ENCODE peak calls at places on chromosomes 6 and 20, in seven cellular contexts. One of them, this sample, is unnamed.

GRCh38 chr20:50717974-50718761 is 13.2 kb upstream of the PARD6B start:
- DNase-seq in stimulated activated CD4-positive, alpha-beta T cell treated with anti-CD3 and anti-CD28 coated beads, Interleukin-15, amount 100 ng/mL, for 1 hour: no peak
- DNase-seq in globus pallidus: no peak
- DNase-seq in HTR-8/SVneo: no peak
- DNase-seq in KG1: no peak
- DNase-seq in central memory CD8-positive, alpha-beta T cell: no peak
- DNase-seq in H7: peak; percentile 54
- DNase-seq in this sample: no peak

GRCh38 chr6:111381126-111381525 is 101.9 kb downstream of the REV3L start:
- DNase-seq in stimulated activated CD4-positive, alpha-beta T cell treated with anti-CD3 and anti-CD28 coated beads, Interleukin-15, amount 100 ng/mL, for 1 hour: no peak
- DNase-seq in globus pallidus: no peak
- DNase-seq in HTR-8/SVneo: no peak
- DNase-seq in KG1: no peak
- DNase-seq in central memory CD8-positive, alpha-beta T cell: no peak
- DNase-seq in H7: no peak
- DNase-seq in this sample: no peak

GRCh38 chr6:116280960-116281316 is 1.2 kb upstream of the TSPYL1 start:
- DNase-seq in stimulated activated CD4-positive, alpha-beta T cell treated with anti-CD3 and anti-CD28 coated beads, Interleukin-15, amount 100 ng/mL, for 1 hour: no peak
- DNase-seq in globus pallidus: no peak
- DNase-seq in HTR-8/SVneo: no peak
- DNase-seq in KG1: no peak
- DNase-seq in central memory CD8-positive, alpha-beta T cell: no peak
- DNase-seq in H7: no peak
- DNase-seq in this sample: no peak

GRCh38 chr6:26554669-26555504 is 16.7 kb downstream of the HMGN4 start:
- DNase-seq in stimulated activated CD4-positive, alpha-beta T cell treated with anti-CD3 and anti-CD28 coated beads, Interleukin-15, amount 100 ng/mL, for 1 hour: no peak
- DNase-seq in globus pallidus: peak; percentile 39
- DNase-seq in HTR-8/SVneo: no peak
- DNase-seq in KG1: peak; percentile 54
- DNase-seq in central memory CD8-positive, alpha-beta T cell: peak; percentile 56
- DNase-seq in H7: no peak
- DNase-seq in this sample: peak; percentile 55

GRCh38 chr6:45021652-45022051 is 306.5 kb upstream of the RUNX2 start:
- DNase-seq in stimulated activated CD4-positive, alpha-beta T cell treated with anti-CD3 and anti-CD28 coated beads, Interleukin-15, amount 100 ng/mL, for 1 hour: no peak
- DNase-seq in globus pallidus: no peak
- DNase-seq in HTR-8/SVneo: no peak
- DNase-seq in KG1: no peak
- DNase-seq in central memory CD8-positive, alpha-beta T cell: no peak
- DNase-seq in H7: no peak
- DNase-seq in this sample: no peak

GRCh38 chr6:100833972-100834574 is 47.1 kb downstream of the ASCC3 start:
- DNase-seq in stimulated activated CD4-positive, alpha-beta T cell treated with anti-CD3 and anti-CD28 coated beads, Interleukin-15, amount 100 ng/mL, for 1 hour: no peak
- DNase-seq in globus pallidus: no peak
- DNase-seq in HTR-8/SVneo: no peak
- DNase-seq in KG1: no peak
- DNase-seq in central memory CD8-positive, alpha-beta T cell: no peak
- DNase-seq in H7: no peak
- DNase-seq in this sample: no peak

GRCh38 chr6:22003219-22003779 is 293.5 kb downstream of the PRL start:
- DNase-seq in stimulated activated CD4-positive, alpha-beta T cell treated with anti-CD3 and anti-CD28 coated beads, Interleukin-15, amount 100 ng/mL, for 1 hour: no peak
- DNase-seq in globus pallidus: no peak
- DNase-seq in HTR-8/SVneo: no peak
- DNase-seq in KG1: no peak
- DNase-seq in central memory CD8-positive, alpha-beta T cell: no peak
- DNase-seq in H7: no peak
- DNase-seq in this sample: no peak

GRCh38 chr6:148617522-148617921 is 129.3 kb upstream of the UST start:
- DNase-seq in stimulated activated CD4-positive, alpha-beta T cell treated with anti-CD3 and anti-CD28 coated beads, Interleukin-15, amount 100 ng/mL, for 1 hour: no peak
- DNase-seq in globus pallidus: no peak
- DNase-seq in HTR-8/SVneo: no peak
- DNase-seq in KG1: no peak
- DNase-seq in central memory CD8-positive, alpha-beta T cell: no peak
- DNase-seq in H7: no peak
- DNase-seq in this sample: no peak

GRCh38 chr6:37239950-37240713 is 17.4 kb upstream of the TBC1D22B start:
- DNase-seq in stimulated activated CD4-positive, alpha-beta T cell treated with anti-CD3 and anti-CD28 coated beads, Interleukin-15, amount 100 ng/mL, for 1 hour: peak; percentile 24
- DNase-seq in globus pallidus: peak; percentile 66
- DNase-seq in HTR-8/SVneo: peak; percentile 60
- DNase-seq in KG1: peak; percentile 92
- DNase-seq in central memory CD8-positive, alpha-beta T cell: peak; percentile 21
- DNase-seq in H7: no peak
- DNase-seq in this sample: peak; percentile 29

GRCh38 chr6:112749673-112750072 is 402.5 kb downstream of the RFPL4B start:
- DNase-seq in stimulated activated CD4-positive, alpha-beta T cell treated with anti-CD3 and anti-CD28 coated beads, Interleukin-15, amount 100 ng/mL, for 1 hour: no peak
- DNase-seq in globus pallidus: no peak
- DNase-seq in HTR-8/SVneo: no peak
- DNase-seq in KG1: no peak
- DNase-seq in central memory CD8-positive, alpha-beta T cell: no peak
- DNase-seq in H7: no peak
- DNase-seq in this sample: no peak

GRCh38 chr20:13659288-13659687 is 20.6 kb upstream of the TASP1 start:
- DNase-seq in stimulated activated CD4-positive, alpha-beta T cell treated with anti-CD3 and anti-CD28 coated beads, Interleukin-15, amount 100 ng/mL, for 1 hour: no peak
- DNase-seq in globus pallidus: no peak
- DNase-seq in HTR-8/SVneo: no peak
- DNase-seq in KG1: no peak
- DNase-seq in central memory CD8-positive, alpha-beta T cell: no peak
- DNase-seq in H7: no peak
- DNase-seq in this sample: no peak

GRCh38 chr6:51574040-51574439 is 513.4 kb downstream of the PKHD1 start:
- DNase-seq in stimulated activated CD4-positive, alpha-beta T cell treated with anti-CD3 and anti-CD28 coated beads, Interleukin-15, amount 100 ng/mL, for 1 hour: no peak
- DNase-seq in globus pallidus: no peak
- DNase-seq in HTR-8/SVneo: no peak
- DNase-seq in KG1: no peak
- DNase-seq in central memory CD8-positive, alpha-beta T cell: no peak
- DNase-seq in H7: no peak
- DNase-seq in this sample: no peak

GRCh38 chr20:61436674-61437279 is 184.7 kb downstream of the CDH4 start:
- DNase-seq in stimulated activated CD4-positive, alpha-beta T cell treated with anti-CD3 and anti-CD28 coated beads, Interleukin-15, amount 100 ng/mL, for 1 hour: no peak
- DNase-seq in globus pallidus: peak; percentile 40
- DNase-seq in HTR-8/SVneo: no peak
- DNase-seq in KG1: no peak
- DNase-seq in central memory CD8-positive, alpha-beta T cell: no peak
- DNase-seq in H7: peak; percentile 90
- DNase-seq in this sample: no peak

GRCh38 chr20:19673575-19673974 is 84.5 kb upstream of the RIN2 start:
- DNase-seq in stimulated activated CD4-positive, alpha-beta T cell treated with anti-CD3 and anti-CD28 coated beads, Interleukin-15, amount 100 ng/mL, for 1 hour: no peak
- DNase-seq in globus pallidus: no peak
- DNase-seq in HTR-8/SVneo: no peak
- DNase-seq in KG1: no peak
- DNase-seq in central memory CD8-positive, alpha-beta T cell: no peak
- DNase-seq in H7: no peak
- DNase-seq in this sample: no peak

GRCh38 chr20:10670521-10671220 is 3.1 kb downstream of the JAG1 start:
- DNase-seq in stimulated activated CD4-positive, alpha-beta T cell treated with anti-CD3 and anti-CD28 coated beads, Interleukin-15, amount 100 ng/mL, for 1 hour: no peak
- DNase-seq in globus pallidus: no peak
- DNase-seq in HTR-8/SVneo: no peak
- DNase-seq in KG1: no peak
- DNase-seq in central memory CD8-positive, alpha-beta T cell: no peak
- DNase-seq in H7: no peak
- DNase-seq in this sample: no peak

GRCh38 chr20:46558511-46558959 is 8.1 kb upstream of the OCSTAMP start:
- DNase-seq in stimulated activated CD4-positive, alpha-beta T cell treated with anti-CD3 and anti-CD28 coated beads, Interleukin-15, amount 100 ng/mL, for 1 hour: no peak
- DNase-seq in globus pallidus: no peak
- DNase-seq in HTR-8/SVneo: peak; percentile 85
- DNase-seq in KG1: no peak
- DNase-seq in central memory CD8-positive, alpha-beta T cell: no peak
- DNase-seq in H7: no peak
- DNase-seq in this sample: no peak

GRCh38 chr20:35007891-35008290 is 52.2 kb downstream of the MYH7B start:
- DNase-seq in stimulated activated CD4-positive, alpha-beta T cell treated with anti-CD3 and anti-CD28 coated beads, Interleukin-15, amount 100 ng/mL, for 1 hour: no peak
- DNase-seq in globus pallidus: no peak
- DNase-seq in HTR-8/SVneo: no peak
- DNase-seq in KG1: no peak
- DNase-seq in central memory CD8-positive, alpha-beta T cell: no peak
- DNase-seq in H7: peak; percentile 30
- DNase-seq in this sample: no peak

GRCh38 chr20:25054995-25055629 is 2.8 kb downstream of the ACSS1 start:
- DNase-seq in stimulated activated CD4-positive, alpha-beta T cell treated with anti-CD3 and anti-CD28 coated beads, Interleukin-15, amount 100 ng/mL, for 1 hour: no peak
- DNase-seq in globus pallidus: no peak
- DNase-seq in HTR-8/SVneo: no peak
- DNase-seq in KG1: no peak
- DNase-seq in central memory CD8-positive, alpha-beta T cell: no peak
- DNase-seq in H7: no peak
- DNase-seq in this sample: no peak

GRCh38 chr6:81816387-81816786 is 63.9 kb upstream of the TENT5A start:
- DNase-seq in stimulated activated CD4-positive, alpha-beta T cell treated with anti-CD3 and anti-CD28 coated beads, Interleukin-15, amount 100 ng/mL, for 1 hour: no peak
- DNase-seq in globus pallidus: no peak
- DNase-seq in HTR-8/SVneo: no peak
- DNase-seq in KG1: no peak
- DNase-seq in central memory CD8-positive, alpha-beta T cell: no peak
- DNase-seq in H7: no peak
- DNase-seq in this sample: no peak

GRCh38 chr20:48374986-48375715 is 452.6 kb downstream of the PREX1 start:
- DNase-seq in stimulated activated CD4-positive, alpha-beta T cell treated with anti-CD3 and anti-CD28 coated beads, Interleukin-15, amount 100 ng/mL, for 1 hour: no peak
- DNase-seq in globus pallidus: no peak
- DNase-seq in HTR-8/SVneo: no peak
- DNase-seq in KG1: no peak
- DNase-seq in central memory CD8-positive, alpha-beta T cell: no peak
- DNase-seq in H7: peak; percentile 52
- DNase-seq in this sample: no peak

GRCh38 chr20:58652606-58653303 is 1.7 kb downstream of the STX16 start:
- DNase-seq in stimulated activated CD4-positive, alpha-beta T cell treated with anti-CD3 and anti-CD28 coated beads, Interleukin-15, amount 100 ng/mL, for 1 hour: no peak
- DNase-seq in globus pallidus: no peak
- DNase-seq in HTR-8/SVneo: no peak
- DNase-seq in KG1: peak; percentile 45
- DNase-seq in central memory CD8-positive, alpha-beta T cell: no peak
- DNase-seq in H7: no peak
- DNase-seq in this sample: no peak

GRCh38 chr6:104688283-104688969 is 171.3 kb downstream of the HACE1 start:
- DNase-seq in stimulated activated CD4-positive, alpha-beta T cell treated with anti-CD3 and anti-CD28 coated beads, Interleukin-15, amount 100 ng/mL, for 1 hour: no peak
- DNase-seq in globus pallidus: no peak
- DNase-seq in HTR-8/SVneo: no peak
- DNase-seq in KG1: no peak
- DNase-seq in central memory CD8-positive, alpha-beta T cell: no peak
- DNase-seq in H7: no peak
- DNase-seq in this sample: no peak

GRCh38 chr20:41192575-41192974 is 55.2 kb downstream of the PLCG1 start:
- DNase-seq in stimulated activated CD4-positive, alpha-beta T cell treated with anti-CD3 and anti-CD28 coated beads, Interleukin-15, amount 100 ng/mL, for 1 hour: no peak
- DNase-seq in globus pallidus: no peak
- DNase-seq in HTR-8/SVneo: no peak
- DNase-seq in KG1: no peak
- DNase-seq in central memory CD8-positive, alpha-beta T cell: no peak
- DNase-seq in H7: no peak
- DNase-seq in this sample: no peak

GRCh38 chr6:13089296-13089994 is 238.9 kb downstream of the TBC1D7 start:
- DNase-seq in stimulated activated CD4-positive, alpha-beta T cell treated with anti-CD3 and anti-CD28 coated beads, Interleukin-15, amount 100 ng/mL, for 1 hour: no peak
- DNase-seq in globus pallidus: no peak
- DNase-seq in HTR-8/SVneo: no peak
- DNase-seq in KG1: no peak
- DNase-seq in central memory CD8-positive, alpha-beta T cell: no peak
- DNase-seq in H7: no peak
- DNase-seq in this sample: no peak

This sample was measured in G401.